ENCODE peak calls at places on chromosome 21, in nine cellular contexts. Z, X, L, I, Y, O, B, T and A are unnamed samples.

GRCh38 chr21:44049606-44050005 is 37.5 kb downstream of the TRAPPC10 start:
- DNase-seq in Z (no peak), X (peak), L (no peak), I (no peak), Y (no peak), O (no peak), B (no peak), T (no peak), A (no peak)

GRCh38 chr21:38126677-38127271 is 130.0 kb upstream of the KCNJ15 start:
- DNase-seq in Z (peak), X (peak), L (peak), I (peak), Y (peak), O (peak), B (peak), T (peak), A (peak)

GRCh38 chr21:28148400-28149064 is 844.1 kb downstream of the LTN1 start:
- DNase-seq in Z (peak), X (peak), L (no peak), I (no peak), Y (no peak), O (no peak), B (no peak), T (no peak), A (no peak)

GRCh38 chr21:43193088-43193650 is 24.4 kb downstream of the CRYAA start:
- DNase-seq in Z (no peak), X (no peak), L (no peak), I (no peak), Y (no peak), O (no peak), B (no peak), T (no peak), A (no peak)

GRCh38 chr21:15282666-15283065 is 217.9 kb upstream of the NRIP1 start:
- DNase-seq in Z (peak), X (no peak), L (no peak), I (no peak), Y (no peak), O (no peak), B (no peak), T (no peak), A (no peak)

GRCh38 chr21:43717166-43717853 is 1.6 kb upstream of the PDXK start:
- DNase-seq in Z (no peak), X (no peak), L (no peak), I (no peak), Y (no peak), O (no peak), B (no peak), T (peak), A (peak)

GRCh38 chr21:43357708-43358430 is 69.1 kb downstream of the SIK1 start:
- DNase-seq in Z (no peak), X (no peak), L (no peak), I (no peak), Y (no peak), O (no peak), B (no peak), T (no peak), A (no peak)

GRCh38 chr21:16363563-16363962 is 633.8 kb downstream of the USP25 start:
- DNase-seq in Z (no peak), X (no peak), L (no peak), I (no peak), Y (no peak), O (no peak), B (no peak), T (no peak), A (no peak)

GRCh38 chr21:38538353-38538752 is 40.1 kb upstream of the ERG start:
- DNase-seq in Z (no peak), X (no peak), L (no peak), I (no peak), Y (no peak), O (no peak), B (no peak), T (no peak), A (no peak)

GRCh38 chr21:45535341-45536081 is 6.7 kb downstream of the SLC19A1 start:
- DNase-seq in Z (no peak), X (no peak), L (no peak), I (no peak), Y (no peak), O (no peak), B (no peak), T (no peak), A (no peak)

GRCh38 chr21:43034826-43035225 is 40.8 kb downstream of the CBS start:
- DNase-seq in Z (no peak), X (no peak), L (no peak), I (no peak), Y (no peak), O (no peak), B (no peak), T (no peak), A (no peak)

GRCh38 chr21:27393726-27394125 is 426.8 kb upstream of the ADAMTS5 start:
- DNase-seq in Z (peak), X (no peak), L (no peak), I (no peak), Y (no peak), O (no peak), B (no peak), T (no peak), A (no peak)

GRCh38 chr21:38350681-38351080 is 93.9 kb downstream of the KCNJ15 start:
- DNase-seq in Z (no peak), X (no peak), L (no peak), I (peak), Y (no peak), O (no peak), B (no peak), T (no peak), A (no peak)

GRCh38 chr21:46662765-46663500 is 27.5 kb downstream of the PRMT2 start:
- DNase-seq in Z (no peak), X (peak), L (no peak), I (no peak), Y (no peak), O (no peak), B (no peak), T (no peak), A (no peak)

GRCh38 chr21:26423506-26423905 is 149.6 kb downstream of the CYYR1 start:
- DNase-seq in Z (no peak), X (no peak), L (no peak), I (no peak), Y (no peak), O (no peak), B (no peak), T (no peak), A (no peak)

GRCh38 chr21:29985866-29986265 is 46.1 kb upstream of the GRIK1 start:
- DNase-seq in Z (no peak), X (no peak), L (no peak), I (no peak), Y (no peak), O (no peak), B (no peak), T (no peak), A (no peak)

GRCh38 chr21:38712076-38712475 is 93.7 kb upstream of the ETS2 start:
- DNase-seq in Z (peak), X (peak), L (peak), I (peak), Y (peak), O (peak), B (peak), T (no peak), A (peak)

GRCh38 chr21:15367061-15367626 is 302.3 kb upstream of the NRIP1 start:
- DNase-seq in Z (no peak), X (peak), L (peak), I (no peak), Y (peak), O (no peak), B (no peak), T (no peak), A (no peak)

GRCh38 chr21:45747802-45748445 is 104.4 kb downstream of the PCBP3 start:
- DNase-seq in Z (peak), X (peak), L (peak), I (peak), Y (no peak), O (peak), B (peak), T (no peak), A (no peak)

GRCh38 chr21:45469273-45470086 is 64.5 kb downstream of the COL18A1 start:
- DNase-seq in Z (no peak), X (no peak), L (no peak), I (peak), Y (peak), O (no peak), B (no peak), T (no peak), A (no peak)

GRCh38 chr21:39637197-39637970 is 24.6 kb downstream of the B3GALT5 start:
- DNase-seq in Z (no peak), X (no peak), L (peak), I (no peak), Y (peak), O (no peak), B (no peak), T (no peak), A (no peak)

GRCh38 chr21:39422468-39423241 is 22.9 kb downstream of the LCA5L start:
- DNase-seq in Z (peak), X (no peak), L (peak), I (no peak), Y (peak), O (no peak), B (no peak), T (no peak), A (no peak)

GRCh38 chr21:44353200-44353970 is at the start of gene TRPM2:
- DNase-seq in Z (no peak), X (peak), L (no peak), I (no peak), Y (no peak), O (no peak), B (no peak), T (no peak), A (peak)

GRCh38 chr21:25717491-25718139 is 17.1 kb downstream of the ATP5PF start:
- DNase-seq in Z (peak), X (peak), L (peak), I (peak), Y (no peak), O (no peak), B (no peak), T (no peak), A (no peak)

GRCh38 chr21:46442938-46443337 is 15.8 kb upstream of the DIP2A start:
- DNase-seq in Z (no peak), X (no peak), L (no peak), I (no peak), Y (no peak), O (no peak), B (no peak), T (no peak), A (no peak)

GRCh38 chr21:44732956-44733355 is 21.6 kb upstream of the TSPEAR start:
- DNase-seq in Z (peak), X (no peak), L (no peak), I (no peak), Y (no peak), O (no peak), B (no peak), T (no peak), A (no peak)

GRCh38 chr21:46129846-46130651 is 25.3 kb downstream of the FTCD start:
- DNase-seq in Z (no peak), X (no peak), L (no peak), I (no peak), Y (no peak), O (no peak), B (no peak), T (no peak), A (no peak)

GRCh38 chr21:44988607-44989537 is 49.0 kb downstream of the SLX9 start:
- DNase-seq in Z (no peak), X (no peak), L (no peak), I (no peak), Y (no peak), O (no peak), B (no peak), T (no peak), A (no peak)

GRCh38 chr21:38441153-38441552 is 57.1 kb downstream of the ERG start:
- DNase-seq in Z (peak), X (no peak), L (no peak), I (no peak), Y (no peak), O (no peak), B (no peak), T (no peak), A (no peak)

GRCh38 chr21:38311765-38312164 is 55.0 kb downstream of the KCNJ15 start:
- DNase-seq in Z (no peak), X (peak), L (no peak), I (no peak), Y (no peak), O (no peak), B (no peak), T (no peak), A (no peak)

GRCh38 chr21:43703068-43703880 is 15.7 kb upstream of the PDXK start:
- DNase-seq in Z (no peak), X (peak), L (peak), I (peak), Y (peak), O (no peak), B (peak), T (peak), A (no peak)

GRCh38 chr21:46388896-46389295 is 64.9 kb downstream of the PCNT start:
- DNase-seq in Z (no peak), X (no peak), L (no peak), I (no peak), Y (no peak), O (no peak), B (no peak), T (no peak), A (no peak)

GRCh38 chr21:33197546-33197945 is 32.2 kb upstream of the IFNAR2 start:
- DNase-seq in Z (no peak), X (no peak), L (peak), I (no peak), Y (no peak), O (no peak), B (no peak), T (no peak), A (no peak)
- TF ChIP-seq EZH2phosphoT487 in Z (no peak), X (no peak), L (no peak), I (no peak), Y (no peak), O (no peak), B (no peak), T (no peak), A (no peak)

GRCh38 chr21:17540530-17540929 is 27.7 kb downstream of the CXADR start:
- DNase-seq in Z (no peak), X (no peak), L (no peak), I (no peak), Y (no peak), O (no peak), B (no peak), T (no peak), A (no peak)
- TF ChIP-seq EZH2phosphoT487 in Z (no peak), X (no peak), L (no peak), I (no peak), Y (no peak), O (no peak), B (no peak), T (no peak), A (no peak)

GRCh38 chr21:33313183-33313582 is 11.6 kb upstream of the IFNAR1 start:
- DNase-seq in Z (no peak), X (no peak), L (no peak), I (no peak), Y (no peak), O (no peak), B (no peak), T (peak), A (peak)

GRCh38 chr21:33317226-33317625 is 7.5 kb upstream of the IFNAR1 start:
- DNase-seq in Z (no peak), X (no peak), L (no peak), I (no peak), Y (no peak), O (no peak), B (no peak), T (no peak), A (no peak)

GRCh38 chr21:33313611-33314010 is 11.2 kb upstream of the IFNAR1 start:
- DNase-seq in Z (no peak), X (no peak), L (no peak), I (no peak), Y (no peak), O (no peak), B (no peak), T (no peak), A (no peak)

GRCh38 chr21:33318087-33318486 is 6.7 kb upstream of the IFNAR1 start:
- DNase-seq in Z (no peak), X (no peak), L (no peak), I (no peak), Y (no peak), O (no peak), B (no peak), T (no peak), A (no peak)

DNA sequence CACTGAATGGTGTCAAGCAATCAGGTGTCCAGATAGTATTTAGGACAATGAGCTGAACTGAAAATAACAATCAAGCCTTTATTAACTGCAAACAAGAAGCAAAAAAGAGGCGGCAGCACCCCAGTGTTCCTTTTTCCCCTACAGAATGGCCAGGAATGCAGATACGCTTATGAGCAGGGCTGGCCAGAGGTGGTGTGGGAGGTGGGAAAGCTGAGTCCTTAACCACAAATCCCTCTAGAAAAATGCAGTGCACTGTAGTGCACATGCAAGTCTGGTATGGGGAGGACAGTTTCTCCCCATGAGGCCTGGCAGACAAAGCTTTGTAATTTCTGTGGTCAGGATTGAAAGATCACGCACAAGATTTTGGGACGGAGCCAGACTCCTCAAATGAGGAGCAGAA is 10.7 kb upstream of the IFNAR1 start:
- DNase-seq in Z (no peak), X (peak), L (no peak), I (no peak), Y (no peak), O (no peak), B (no peak), T (no peak), A (no peak)
- TF ChIP-seq EZH2phosphoT487 in Z (no peak), X (no peak), L (no peak), I (no peak), Y (no peak), O (no peak), B (no peak), T (no peak), A (no peak)

GRCh38 chr21:32212116-32212515 is 66.7 kb downstream of the MIS18A start:
- DNase-seq in Z (no peak), X (no peak), L (no peak), I (no peak), Y (no peak), O (no peak), B (no peak), T (no peak), A (no peak)

GRCh38 chr21:32209580-32209979 is 69.3 kb downstream of the MIS18A start:
- DNase-seq in Z (no peak), X (no peak), L (no peak), I (no peak), Y (no peak), O (no peak), B (no peak), T (no peak), A (no peak)

GRCh38 chr21:32216293-32216692 is 62.6 kb downstream of the MIS18A start:
- DNase-seq in Z (no peak), X (no peak), L (no peak), I (no peak), Y (no peak), O (no peak), B (no peak), T (no peak), A (no peak)

GRCh38 chr21:32215306-32215685 is 63.6 kb downstream of the MIS18A start:
- DNase-seq in Z (no peak), X (no peak), L (no peak), I (no peak), Y (no peak), O (no peak), B (no peak), T (no peak), A (no peak)

DNA sequence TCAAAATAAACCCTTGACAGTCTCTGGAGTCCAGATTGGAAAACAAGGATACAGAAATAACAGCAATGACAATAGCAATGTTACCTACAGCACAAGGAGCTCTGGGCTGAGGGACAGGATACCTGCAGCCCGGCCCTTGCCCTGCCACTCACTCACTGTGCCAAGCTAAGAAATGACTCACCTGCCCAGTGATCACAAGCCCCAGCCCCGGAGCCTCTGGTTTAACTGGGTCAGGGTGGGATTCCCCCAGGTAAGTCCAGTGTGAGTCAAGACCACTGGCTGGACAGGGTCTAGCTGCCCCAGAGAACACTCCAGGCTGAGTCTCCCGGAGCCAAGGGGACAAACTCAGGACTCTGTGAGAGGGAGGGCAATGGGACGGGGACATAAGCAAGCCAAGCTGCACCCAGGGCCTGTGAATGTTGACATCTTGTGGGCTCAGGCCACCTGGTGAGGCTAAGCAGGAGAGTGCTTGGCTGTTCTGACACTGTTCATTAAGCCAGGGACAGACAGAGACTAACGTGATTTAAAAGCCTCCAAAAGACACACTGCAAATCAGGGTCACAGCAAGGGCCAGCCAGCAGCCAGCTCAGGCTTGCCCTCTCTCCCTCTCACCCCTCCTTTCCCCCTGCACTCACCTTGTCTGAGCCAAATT is 64.1 kb downstream of the MIS18A start:
- DNase-seq in Z (peak), X (no peak), L (no peak), I (no peak), Y (no peak), O (no peak), B (no peak), T (no peak), A (no peak)
- TF ChIP-seq EZH2phosphoT487 in Z (no peak), X (no peak), L (no peak), I (no peak), Y (no peak), O (no peak), B (no peak), T (no peak), A (no peak)

DNA sequence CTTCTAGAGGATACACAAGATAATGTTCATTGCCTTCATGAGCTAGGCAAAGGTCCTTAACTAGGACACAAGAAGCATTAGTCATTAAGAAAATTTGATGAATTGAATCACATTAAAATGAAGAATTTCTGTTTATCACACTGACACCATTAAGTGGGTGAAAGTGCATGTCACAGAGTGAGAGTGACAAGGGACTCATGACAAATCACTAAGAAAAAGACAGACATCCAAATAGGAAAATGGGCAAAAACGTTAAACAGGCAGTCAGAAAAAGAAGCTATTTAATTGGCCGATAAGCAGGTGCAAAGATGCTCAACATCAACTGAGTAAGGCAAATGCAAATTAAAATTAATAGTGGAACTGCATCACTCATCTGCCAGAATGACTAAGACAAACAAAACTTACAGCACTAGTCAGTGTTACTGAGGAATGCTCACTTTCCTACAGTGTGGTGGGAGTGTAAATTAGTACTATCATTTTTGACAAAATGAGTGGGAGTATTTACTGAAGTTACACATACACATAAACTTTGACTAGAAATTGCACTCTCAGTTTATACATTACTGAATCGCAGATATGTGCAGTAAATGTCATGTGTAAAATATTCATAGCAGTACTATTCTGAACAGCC is 39.2 kb upstream of the RUNX1 start:
- DNase-seq in Z (peak), X (peak), L (no peak), I (no peak), Y (no peak), O (no peak), B (no peak), T (no peak), A (no peak)
- TF ChIP-seq EZH2phosphoT487 in Z (no peak), X (no peak), L (no peak), I (no peak), Y (no peak), O (no peak), B (no peak), T (no peak), A (no peak)

GRCh38 chr21:18803624-18804023 is 400.0 kb upstream of the TMPRSS15 start:
- DNase-seq in Z (no peak), X (no peak), L (no peak), I (no peak), Y (no peak), O (no peak), B (no peak), T (peak), A (no peak)

DNA sequence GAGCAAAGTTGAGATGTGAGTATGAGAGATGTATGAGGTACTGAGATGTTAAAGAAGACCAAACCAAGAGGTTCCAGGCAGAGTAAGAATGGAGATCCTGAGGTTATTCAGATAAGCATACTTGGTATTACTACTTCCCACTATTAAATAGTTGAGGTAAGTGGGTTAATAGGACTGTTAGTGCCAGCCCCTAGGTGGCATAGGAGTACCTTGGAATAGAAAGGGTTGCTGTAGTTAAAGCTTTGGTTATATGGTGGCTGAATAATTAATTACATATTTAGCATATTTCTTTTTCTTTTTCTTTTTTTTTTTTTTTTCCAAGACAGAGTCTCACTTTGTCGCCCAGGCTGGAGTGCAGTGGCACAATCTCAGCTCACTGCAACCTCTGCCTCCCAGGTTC is 397.9 kb upstream of the TMPRSS15 start:
- DNase-seq in Z (peak), X (no peak), L (peak), I (peak), Y (no peak), O (no peak), B (peak), T (peak), A (no peak)
- TF ChIP-seq EZH2phosphoT487 in Z (no peak), X (no peak), L (no peak), I (no peak), Y (no peak), O (no peak), B (no peak), T (no peak), A (no peak)

GRCh38 chr21:41418393-41418792 is 7.6 kb upstream of the MX1 start:
- DNase-seq in Z (no peak), X (no peak), L (no peak), I (no peak), Y (no peak), O (no peak), B (no peak), T (no peak), A (no peak)
- TF ChIP-seq EZH2phosphoT487 in Z (no peak), X (no peak), L (no peak), I (no peak), Y (no peak), O (no peak), B (no peak), T (no peak), A (no peak)